ENCODE peak calls at places on chromosomes 11 and 22, in eight cellular contexts. One of them, this sample, is unnamed.
A peak's percentile ranks its signal among the peaks of the same experiment; 100 is the strongest.

GRCh38 chr11:114174712-114175495 is 115.4 kb downstream of the ZBTB16 start:
- DNase-seq in PC-9: no peak
- DNase-seq in ELF-1: no peak
- DNase-seq in keratinocyte: no peak
- DNase-seq in adrenal gland: no peak
- DNase-seq in mesothelial cell of epicardium: no peak
- DNase-seq in NCI-H1930: no peak
- DNase-seq in glutamatergic neuron: no peak
- DNase-seq in this sample: no peak

GRCh38 chr22:21651521-21652009 is 9.5 kb downstream of the SDF2L1 start:
- DNase-seq in ELF-1: no peak
- DNase-seq in glutamatergic neuron: no peak
- DNase-seq in PC-9: no peak
- DNase-seq in adrenal gland: no peak
- DNase-seq in keratinocyte: no peak
- DNase-seq in mesothelial cell of epicardium: no peak
- DNase-seq in NCI-H1930: no peak
- DNase-seq in this sample: no peak

GRCh38 chr11:64694821-64695365 is 28.1 kb downstream of the NRXN2 start:
- DNase-seq in NCI-H1930: no peak
- DNase-seq in PC-9: no peak
- DNase-seq in mesothelial cell of epicardium: no peak
- DNase-seq in keratinocyte: no peak
- DNase-seq in glutamatergic neuron: peak; percentile 83
- DNase-seq in ELF-1: peak; percentile 40
- DNase-seq in adrenal gland: no peak
- DNase-seq in this sample: no peak

GRCh38 chr11:70612459-70613141 is 214.3 kb downstream of the CTTN start:
- DNase-seq in glutamatergic neuron: no peak
- DNase-seq in NCI-H1930: no peak
- DNase-seq in mesothelial cell of epicardium: no peak
- DNase-seq in keratinocyte: no peak
- DNase-seq in adrenal gland: no peak
- DNase-seq in PC-9: no peak
- DNase-seq in ELF-1: no peak
- DNase-seq in this sample: no peak

GRCh38 chr11:69241075-69241740 is 52.7 kb upstream of the MYEOV start:
- DNase-seq in mesothelial cell of epicardium: peak; percentile 17
- DNase-seq in keratinocyte: no peak
- DNase-seq in adrenal gland: no peak
- DNase-seq in ELF-1: peak; percentile 32
- DNase-seq in PC-9: no peak
- DNase-seq in glutamatergic neuron: no peak
- DNase-seq in NCI-H1930: no peak
- DNase-seq in this sample: no peak

GRCh38 chr22:50481440-50482106 is at the start of gene ADM2:
- DNase-seq in glutamatergic neuron: peak; percentile 78
- DNase-seq in ELF-1: peak; percentile 65
- DNase-seq in adrenal gland: no peak
- DNase-seq in mesothelial cell of epicardium: peak; percentile 65
- DNase-seq in keratinocyte: no peak
- DNase-seq in NCI-H1930: peak; percentile 42
- DNase-seq in PC-9: peak; percentile 47
- DNase-seq in this sample: no peak

GRCh38 chr22:48832592-48832991 is 995.1 kb downstream of the BRD1 start:
- DNase-seq in PC-9: no peak
- DNase-seq in ELF-1: no peak
- DNase-seq in mesothelial cell of epicardium: no peak
- DNase-seq in glutamatergic neuron: no peak
- DNase-seq in adrenal gland: no peak
- DNase-seq in NCI-H1930: no peak
- DNase-seq in keratinocyte: no peak
- DNase-seq in this sample: no peak

GRCh38 chr11:65539401-65540289 is 14.8 kb downstream of the SCYL1 start:
- DNase-seq in PC-9: no peak
- DNase-seq in adrenal gland: peak; percentile 83
- DNase-seq in glutamatergic neuron: no peak
- DNase-seq in ELF-1: peak; percentile 66
- DNase-seq in keratinocyte: no peak
- DNase-seq in mesothelial cell of epicardium: no peak
- DNase-seq in NCI-H1930: no peak
- DNase-seq in this sample: no peak

GRCh38 chr11:126963115-126963514 is 37.5 kb downstream of the KIRREL3 start:
- DNase-seq in PC-9: no peak
- DNase-seq in ELF-1: no peak
- DNase-seq in NCI-H1930: no peak
- DNase-seq in keratinocyte: no peak
- DNase-seq in mesothelial cell of epicardium: no peak
- DNase-seq in adrenal gland: no peak
- DNase-seq in glutamatergic neuron: no peak
- DNase-seq in this sample: no peak

GRCh38 chr11:119671048-119671447 is 58.0 kb downstream of the NECTIN1 start:
- DNase-seq in adrenal gland: peak; percentile 63
- DNase-seq in PC-9: no peak
- DNase-seq in keratinocyte: no peak
- DNase-seq in NCI-H1930: no peak
- DNase-seq in mesothelial cell of epicardium: no peak
- DNase-seq in glutamatergic neuron: peak; percentile 50
- DNase-seq in ELF-1: no peak
- DNase-seq in this sample: no peak

GRCh38 chr22:23862103-23862502 is 4.4 kb downstream of the SLC2A11 start:
- DNase-seq in mesothelial cell of epicardium: no peak
- DNase-seq in ELF-1: peak; percentile 62
- DNase-seq in keratinocyte: no peak
- DNase-seq in adrenal gland: peak; percentile 40
- DNase-seq in NCI-H1930: peak; percentile 37
- DNase-seq in PC-9: peak; percentile 35
- DNase-seq in glutamatergic neuron: peak; percentile 58
- DNase-seq in this sample: no peak

GRCh38 chr11:35846874-35847273 is 97.0 kb upstream of the LDLRAD3 start:
- DNase-seq in NCI-H1930: no peak
- DNase-seq in PC-9: no peak
- DNase-seq in glutamatergic neuron: no peak
- DNase-seq in mesothelial cell of epicardium: no peak
- DNase-seq in keratinocyte: no peak
- DNase-seq in ELF-1: no peak
- DNase-seq in adrenal gland: no peak
- DNase-seq in this sample: no peak

GRCh38 chr22:46514592-46515207 is 22.7 kb downstream of the CELSR1 start:
- DNase-seq in mesothelial cell of epicardium: no peak
- DNase-seq in keratinocyte: peak; percentile 97
- DNase-seq in NCI-H1930: no peak
- DNase-seq in ELF-1: no peak
- DNase-seq in PC-9: peak; percentile 73
- DNase-seq in glutamatergic neuron: no peak
- DNase-seq in adrenal gland: no peak
- DNase-seq in this sample: no peak

GRCh38 chr11:26323837-26324236 is 8.1 kb upstream of the ANO3 start:
- DNase-seq in glutamatergic neuron: no peak
- DNase-seq in adrenal gland: no peak
- DNase-seq in NCI-H1930: no peak
- DNase-seq in keratinocyte: no peak
- DNase-seq in mesothelial cell of epicardium: no peak
- DNase-seq in ELF-1: no peak
- DNase-seq in PC-9: no peak
- DNase-seq in this sample: no peak

GRCh38 chr11:116786360-116786759 is 1.5 kb downstream of the ZPR1 start:
- DNase-seq in mesothelial cell of epicardium: no peak
- DNase-seq in PC-9: no peak
- DNase-seq in NCI-H1930: no peak
- DNase-seq in ELF-1: no peak
- DNase-seq in adrenal gland: no peak
- DNase-seq in glutamatergic neuron: no peak
- DNase-seq in keratinocyte: no peak
- DNase-seq in this sample: no peak

GRCh38 chr11:113468666-113469345 is 6.4 kb downstream of the DRD2 start:
- DNase-seq in ELF-1: peak; percentile 42
- DNase-seq in adrenal gland: no peak
- DNase-seq in mesothelial cell of epicardium: no peak
- DNase-seq in keratinocyte: no peak
- DNase-seq in NCI-H1930: no peak
- DNase-seq in PC-9: no peak
- DNase-seq in glutamatergic neuron: no peak
- DNase-seq in this sample: no peak

GRCh38 chr11:43947003-43947500 is 4.6 kb downstream of the C11orf96 start:
- DNase-seq in PC-9: no peak
- DNase-seq in NCI-H1930: peak; percentile 70
- DNase-seq in ELF-1: peak; percentile 71
- DNase-seq in keratinocyte: no peak
- DNase-seq in mesothelial cell of epicardium: no peak
- DNase-seq in adrenal gland: peak; percentile 44
- DNase-seq in glutamatergic neuron: no peak
- DNase-seq in this sample: no peak

GRCh38 chr22:22712666-22713365 is 68.4 kb downstream of the GGTLC2 start:
- DNase-seq in glutamatergic neuron: no peak
- DNase-seq in keratinocyte: no peak
- DNase-seq in adrenal gland: no peak
- DNase-seq in PC-9: no peak
- DNase-seq in ELF-1: no peak
- DNase-seq in NCI-H1930: no peak
- DNase-seq in mesothelial cell of epicardium: no peak
- DNase-seq in this sample: no peak

GRCh38 chr11:61777234-61778090 is 14.9 kb downstream of the TMEM258 start:
- DNase-seq in keratinocyte: no peak
- DNase-seq in ELF-1: peak; percentile 56
- DNase-seq in glutamatergic neuron: no peak
- DNase-seq in mesothelial cell of epicardium: no peak
- DNase-seq in PC-9: no peak
- DNase-seq in NCI-H1930: no peak
- DNase-seq in adrenal gland: peak; percentile 87
- DNase-seq in this sample: no peak

This sample was measured in NCI-H1436 treated with DMSO at 0.1 percent for 48 hours.